ENCODE peak calls at places on chromosomes 2 and 18, in four cellular contexts. One of them, this sample, is unnamed.
A peak's percentile ranks its signal among the peaks of the same experiment; 100 is the strongest.

GRCh38 chr2:168649562-168649961 is 152.9 kb upstream of the NOSTRIN start:
- DNase-seq in colonic mucosa: no peak
- DNase-seq in H9: no peak
- DNase-seq in neural progenitor cell: peak; percentile 27
- DNase-seq in this sample: no peak

GRCh38 chr2:175461839-175462238 is 280.3 kb upstream of the ATP5MC3 start:
- DNase-seq in colonic mucosa: no peak
- DNase-seq in H9: no peak
- DNase-seq in neural progenitor cell: no peak
- DNase-seq in this sample: no peak

GRCh38 chr2:11065833-11066232 is 89.4 kb upstream of the SLC66A3 start:
- DNase-seq in colonic mucosa: peak; percentile 36
- DNase-seq in H9: no peak
- DNase-seq in neural progenitor cell: no peak
- DNase-seq in this sample: no peak

GRCh38 chr2:216119144-216119543 is 10.0 kb downstream of the XRCC5 start:
- DNase-seq in colonic mucosa: no peak
- DNase-seq in H9: no peak
- DNase-seq in neural progenitor cell: peak; percentile 83
- DNase-seq in this sample: no peak

GRCh38 chr18:11021477-11021876 is 127.9 kb downstream of the PIEZO2 start:
- DNase-seq in colonic mucosa: no peak
- DNase-seq in H9: no peak
- DNase-seq in neural progenitor cell: no peak
- DNase-seq in this sample: no peak

GRCh38 chr2:62787381-62787780 is 81.9 kb downstream of the EHBP1 start:
- DNase-seq in colonic mucosa: no peak
- DNase-seq in H9: no peak
- DNase-seq in neural progenitor cell: peak; percentile 42
- DNase-seq in this sample: peak; percentile 84

GRCh38 chr18:46591821-46592391 is 65.1 kb downstream of the LOXHD1 start:
- DNase-seq in colonic mucosa: no peak
- DNase-seq in H9: no peak
- DNase-seq in neural progenitor cell: peak; percentile 18
- DNase-seq in this sample: no peak

GRCh38 chr2:69811591-69811990 is 17.9 kb upstream of the GMCL1 start:
- DNase-seq in colonic mucosa: no peak
- DNase-seq in H9: no peak
- DNase-seq in neural progenitor cell: no peak
- DNase-seq in this sample: no peak

GRCh38 chr2:226796840-226797288 is 2.8 kb downstream of the IRS1 start:
- DNase-seq in colonic mucosa: peak; percentile 35
- DNase-seq in H9: peak; percentile 33
- DNase-seq in neural progenitor cell: no peak
- DNase-seq in this sample: peak; percentile 50

GRCh38 chr2:185436787-185437372 is 301.7 kb upstream of the FSIP2 start:
- DNase-seq in colonic mucosa: no peak
- DNase-seq in H9: no peak
- DNase-seq in neural progenitor cell: no peak
- DNase-seq in this sample: no peak

GRCh38 chr2:222572761-222573174 is 83.1 kb downstream of the FARSB start:
- DNase-seq in colonic mucosa: no peak
- DNase-seq in H9: no peak
- DNase-seq in neural progenitor cell: no peak
- DNase-seq in this sample: no peak

GRCh38 chr2:207674826-207675225 is 36.6 kb upstream of the CCNYL1 start:
- DNase-seq in colonic mucosa: no peak
- DNase-seq in H9: peak; percentile 42
- DNase-seq in neural progenitor cell: peak; percentile 21
- DNase-seq in this sample: no peak

GRCh38 chr2:55416826-55417568 is 2.7 kb downstream of the CCDC88A start:
- DNase-seq in colonic mucosa: no peak
- DNase-seq in H9: no peak
- DNase-seq in neural progenitor cell: no peak
- DNase-seq in this sample: peak; percentile 82

GRCh38 chr2:211724933-211725332 is 813.7 kb downstream of the ERBB4 start:
- DNase-seq in colonic mucosa: no peak
- DNase-seq in H9: no peak
- DNase-seq in neural progenitor cell: no peak
- DNase-seq in this sample: no peak

GRCh38 chr2:217118559-217118958 is 258.7 kb upstream of the TNP1 start:
- DNase-seq in colonic mucosa: no peak
- DNase-seq in H9: no peak
- DNase-seq in neural progenitor cell: no peak
- DNase-seq in this sample: no peak

GRCh38 chr2:168661404-168661869 is 141.0 kb upstream of the NOSTRIN start:
- DNase-seq in colonic mucosa: no peak
- DNase-seq in H9: peak; percentile 59
- DNase-seq in neural progenitor cell: peak; percentile 72
- DNase-seq in this sample: no peak

GRCh38 chr2:236633764-236634163 is 64.1 kb downstream of the ACKR3 start:
- DNase-seq in colonic mucosa: no peak
- DNase-seq in H9: no peak
- DNase-seq in neural progenitor cell: no peak
- DNase-seq in this sample: no peak

GRCh38 chr18:60794802-60795201 is 422.2 kb upstream of the MC4R start:
- DNase-seq in colonic mucosa: no peak
- DNase-seq in H9: no peak
- DNase-seq in neural progenitor cell: no peak
- DNase-seq in this sample: no peak

DNA sequence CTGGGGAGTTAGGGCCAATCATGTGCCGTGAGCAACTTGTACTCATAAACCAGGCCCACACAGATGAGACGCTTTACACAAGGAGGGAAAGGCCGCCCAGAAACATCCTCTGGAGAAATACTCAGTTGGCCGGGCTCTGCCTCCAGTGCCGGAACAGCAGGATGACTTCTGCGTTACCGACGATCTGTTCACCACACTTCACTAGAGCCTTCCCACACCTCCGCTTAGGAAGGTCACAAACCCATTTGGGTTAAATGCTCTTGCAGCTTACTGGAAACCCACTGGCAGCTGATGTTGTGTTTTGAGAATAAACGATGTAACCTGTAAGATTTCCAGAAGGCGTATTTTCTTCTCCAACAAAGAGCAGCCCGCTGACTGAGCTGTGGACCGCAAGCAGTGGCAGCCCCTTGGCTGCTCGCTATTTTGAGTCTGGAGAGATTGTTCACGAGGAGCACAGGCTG is 44.1 kb downstream of the COLEC12 start:
- DNase-seq in colonic mucosa: no peak
- DNase-seq in H9: no peak
- DNase-seq in neural progenitor cell: no peak
- DNase-seq in this sample: no peak
- H3K9ac ChIP-seq in colonic mucosa: no peak overlapping the region
- H3K9ac ChIP-seq in H9: no peak overlapping the region
- H3K9ac ChIP-seq in neural progenitor cell: no peak overlapping the region
- H3K9ac ChIP-seq in this sample: no peak overlapping the region

DNA sequence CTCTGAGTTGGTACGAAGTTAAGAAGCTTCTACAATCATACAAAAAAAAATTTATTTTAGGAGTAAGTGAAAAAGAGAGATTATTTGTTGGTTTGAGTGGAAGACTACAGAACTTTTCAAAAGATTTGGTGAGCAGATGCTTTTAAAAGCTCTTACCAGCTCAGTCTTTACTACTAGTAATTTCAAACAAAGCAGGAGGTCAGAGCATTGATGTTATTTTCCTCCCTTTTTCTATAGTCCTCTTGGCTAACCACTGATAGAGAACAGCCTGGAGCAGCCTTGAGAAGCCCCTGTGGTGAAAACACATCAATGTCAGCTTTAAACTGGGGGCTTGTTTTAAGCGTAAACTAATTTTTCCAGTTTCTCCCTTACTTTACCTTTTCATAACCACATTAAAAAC is 559.3 kb upstream of the CDH2 start:
- DNase-seq in colonic mucosa: no peak
- DNase-seq in H9: no peak
- DNase-seq in neural progenitor cell: no peak
- DNase-seq in this sample: no peak
- H3K9ac ChIP-seq in colonic mucosa: no peak overlapping the region
- H3K9ac ChIP-seq in H9: no peak overlapping the region
- H3K9ac ChIP-seq in neural progenitor cell: no peak overlapping the region
- H3K9ac ChIP-seq in this sample: no peak overlapping the region

GRCh38 chr2:27798476-27798875 is 27.0 kb downstream of the MRPL33 start:
- DNase-seq in colonic mucosa: no peak
- DNase-seq in H9: no peak
- DNase-seq in neural progenitor cell: no peak
- DNase-seq in this sample: no peak
- H3K9ac ChIP-seq in colonic mucosa: no peak overlapping the region
- H3K9ac ChIP-seq in H9: no peak overlapping the region
- H3K9ac ChIP-seq in neural progenitor cell: no peak overlapping the region
- H3K9ac ChIP-seq in this sample: no peak overlapping the region

GRCh38 chr2:17805166-17805565 is 11.1 kb upstream of the MSGN1 start:
- DNase-seq in colonic mucosa: no peak
- DNase-seq in H9: no peak
- DNase-seq in neural progenitor cell: no peak
- DNase-seq in this sample: peak; percentile 92
- H3K9ac ChIP-seq in colonic mucosa: no peak overlapping the region
- H3K9ac ChIP-seq in H9: no peak overlapping the region
- H3K9ac ChIP-seq in neural progenitor cell: no peak overlapping the region
- H3K9ac ChIP-seq in this sample: peak overlapping the region; percentile 69

GRCh38 chr2:239666855-239667376 is 266.1 kb upstream of the HDAC4 start:
- DNase-seq in colonic mucosa: no peak
- DNase-seq in H9: no peak
- DNase-seq in neural progenitor cell: no peak
- DNase-seq in this sample: no peak

GRCh38 chr2:239668651-239669050 is 267.8 kb upstream of the HDAC4 start:
- DNase-seq in colonic mucosa: peak; percentile 4
- DNase-seq in H9: no peak
- DNase-seq in neural progenitor cell: no peak
- DNase-seq in this sample: no peak

GRCh38 chr2:239666053-239666854 is 265.4 kb upstream of the HDAC4 start:
- DNase-seq in colonic mucosa: no peak
- DNase-seq in H9: no peak
- DNase-seq in neural progenitor cell: no peak
- DNase-seq in this sample: no peak

GRCh38 chr2:239668042-239668441 is 267.2 kb upstream of the HDAC4 start:
- DNase-seq in colonic mucosa: peak; percentile 11
- DNase-seq in H9: no peak
- DNase-seq in neural progenitor cell: no peak
- DNase-seq in this sample: no peak

GRCh38 chr2:239667431-239667985 is 266.7 kb upstream of the HDAC4 start:
- DNase-seq in colonic mucosa: no peak
- DNase-seq in H9: no peak
- DNase-seq in neural progenitor cell: no peak
- DNase-seq in this sample: no peak
- H3K9ac ChIP-seq in colonic mucosa: no peak overlapping the region
- H3K9ac ChIP-seq in H9: no peak overlapping the region
- H3K9ac ChIP-seq in neural progenitor cell: no peak overlapping the region
- H3K9ac ChIP-seq in this sample: no peak overlapping the region

DNA sequence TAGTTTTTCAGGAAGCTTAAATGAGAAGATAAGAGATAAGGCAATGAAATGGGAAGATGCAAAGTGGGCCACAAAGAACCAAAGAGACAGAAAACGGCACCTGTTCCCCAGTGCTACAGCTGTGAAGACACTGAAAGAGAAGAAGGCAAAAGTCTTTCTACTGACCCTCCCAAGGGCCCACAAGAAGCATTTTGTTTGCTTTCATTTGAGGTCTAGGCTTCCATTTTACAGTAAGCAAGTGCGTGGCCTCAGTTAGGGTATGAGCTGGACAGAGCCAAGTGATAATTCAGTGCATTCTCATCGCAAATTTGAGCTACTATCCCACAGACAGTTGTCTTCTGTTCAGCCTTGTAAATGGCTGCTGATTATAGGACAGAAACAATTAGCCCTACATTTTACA is 53.4 kb upstream of the STK17B start:
- DNase-seq in colonic mucosa: no peak
- DNase-seq in H9: no peak
- DNase-seq in neural progenitor cell: no peak
- DNase-seq in this sample: no peak
- H3K9ac ChIP-seq in colonic mucosa: no peak overlapping the region
- H3K9ac ChIP-seq in H9: no peak overlapping the region
- H3K9ac ChIP-seq in neural progenitor cell: no peak overlapping the region
- H3K9ac ChIP-seq in this sample: no peak overlapping the region

DNA sequence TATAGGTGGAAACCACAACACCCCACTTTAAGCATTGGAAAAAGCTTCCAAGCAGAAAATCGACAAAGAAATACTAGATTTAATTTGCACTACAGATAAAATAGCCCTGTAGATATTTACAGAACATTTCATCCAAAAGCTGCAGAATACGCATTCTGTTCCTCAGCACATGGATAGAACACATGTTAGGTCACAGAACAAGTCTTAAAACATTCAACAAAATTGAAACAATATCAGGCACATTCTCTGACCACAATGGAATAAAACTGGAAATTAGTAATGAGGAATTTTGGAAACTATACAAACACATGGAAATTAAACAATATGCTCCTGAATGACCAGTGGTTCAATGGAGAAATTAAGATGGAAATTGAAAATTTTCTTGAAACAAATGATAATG is 27.8 kb upstream of the XDH start:
- DNase-seq in colonic mucosa: no peak
- DNase-seq in H9: no peak
- DNase-seq in neural progenitor cell: no peak
- DNase-seq in this sample: no peak
- H3K9ac ChIP-seq in colonic mucosa: no peak overlapping the region
- H3K9ac ChIP-seq in H9: no peak overlapping the region
- H3K9ac ChIP-seq in neural progenitor cell: no peak overlapping the region
- H3K9ac ChIP-seq in this sample: no peak overlapping the region

GRCh38 chr2:27158468-27158867 is 9.7 kb downstream of the TCF23 start:
- DNase-seq in colonic mucosa: no peak
- DNase-seq in H9: no peak
- DNase-seq in neural progenitor cell: no peak
- DNase-seq in this sample: no peak

GRCh38 chr2:27159271-27159670 is 10.5 kb downstream of the TCF23 start:
- DNase-seq in colonic mucosa: no peak
- DNase-seq in H9: no peak
- DNase-seq in neural progenitor cell: no peak
- DNase-seq in this sample: no peak

GRCh38 chr2:27164960-27165763 is 16.4 kb downstream of the TCF23 start:
- DNase-seq in colonic mucosa: no peak
- DNase-seq in H9: peak; percentile 53
- DNase-seq in neural progenitor cell: no peak
- DNase-seq in this sample: no peak

GRCh38 chr2:27156739-27157475 is 8.1 kb downstream of the TCF23 start:
- DNase-seq in colonic mucosa: no peak
- DNase-seq in H9: no peak
- DNase-seq in neural progenitor cell: no peak
- DNase-seq in this sample: no peak

GRCh38 chr2:27162151-27163121 is 13.6 kb downstream of the TCF23 start:
- DNase-seq in colonic mucosa: no peak
- DNase-seq in H9: no peak
- DNase-seq in neural progenitor cell: no peak
- DNase-seq in this sample: no peak
- H3K9ac ChIP-seq in colonic mucosa: no peak overlapping the region
- H3K9ac ChIP-seq in H9: no peak overlapping the region
- H3K9ac ChIP-seq in neural progenitor cell: no peak overlapping the region
- H3K9ac ChIP-seq in this sample: no peak overlapping the region

This sample was measured in Karpas-422.